ENCODE peak calls at places on chromosomes 7 and 10, in eight cellular contexts. One of them, this sample, is unnamed.
A peak's percentile ranks its signal among the peaks of the same experiment; 100 is the strongest.

GRCh38 chr7:31934551-31934950 is 135.7 kb downstream of the PDE1C start:
- DNase-seq in right lobe of liver: no peak
- DNase-seq in endothelial cell: no peak
- DNase-seq in transverse colon: no peak
- DNase-seq in heart left ventricle: no peak
- DNase-seq in foreskin fibroblast: peak; percentile 9
- DNase-seq in mucosa of descending colon: no peak
- DNase-seq in heart right ventricle: no peak
- DNase-seq in this sample: no peak

GRCh38 chr7:79786187-79786586 is 332.7 kb upstream of the MAGI2 start:
- DNase-seq in right lobe of liver: no peak
- DNase-seq in transverse colon: no peak
- DNase-seq in heart right ventricle: no peak
- DNase-seq in foreskin fibroblast: peak; percentile 17
- DNase-seq in endothelial cell: no peak
- DNase-seq in mucosa of descending colon: no peak
- DNase-seq in heart left ventricle: no peak
- DNase-seq in this sample: no peak

GRCh38 chr10:122302315-122302714 is 31.2 kb downstream of the BTBD16 start:
- DNase-seq in heart right ventricle: no peak
- DNase-seq in right lobe of liver: no peak
- DNase-seq in endothelial cell: no peak
- DNase-seq in transverse colon: no peak
- DNase-seq in mucosa of descending colon: no peak
- DNase-seq in heart left ventricle: no peak
- DNase-seq in foreskin fibroblast: no peak
- DNase-seq in this sample: no peak

GRCh38 chr7:23654508-23654907 is 25.5 kb upstream of the FAM221A start:
- DNase-seq in mucosa of descending colon: no peak
- DNase-seq in right lobe of liver: no peak
- DNase-seq in foreskin fibroblast: peak; percentile 56
- DNase-seq in endothelial cell: no peak
- DNase-seq in heart left ventricle: no peak
- DNase-seq in transverse colon: peak; percentile 28
- DNase-seq in heart right ventricle: no peak
- DNase-seq in this sample: peak; percentile 25

GRCh38 chr10:102540023-102540422 is 36.3 kb downstream of the SUFU start:
- DNase-seq in heart left ventricle: no peak
- DNase-seq in foreskin fibroblast: peak; percentile 64
- DNase-seq in transverse colon: no peak
- DNase-seq in endothelial cell: no peak
- DNase-seq in heart right ventricle: no peak
- DNase-seq in right lobe of liver: no peak
- DNase-seq in mucosa of descending colon: no peak
- DNase-seq in this sample: peak; percentile 20

GRCh38 chr10:32367793-32368453 is 21.0 kb upstream of the EPC1 start:
- DNase-seq in transverse colon: peak; percentile 84
- DNase-seq in endothelial cell: peak; percentile 61
- DNase-seq in right lobe of liver: no peak
- DNase-seq in heart left ventricle: peak; percentile 76
- DNase-seq in foreskin fibroblast: peak; percentile 82
- DNase-seq in mucosa of descending colon: peak; percentile 66
- DNase-seq in heart right ventricle: peak; percentile 84
- DNase-seq in this sample: peak; percentile 77

GRCh38 chr10:14822879-14823755 is 14.7 kb downstream of the CDNF start:
- DNase-seq in heart left ventricle: no peak
- DNase-seq in right lobe of liver: no peak
- DNase-seq in heart right ventricle: peak; percentile 23
- DNase-seq in transverse colon: peak; percentile 29
- DNase-seq in endothelial cell: peak; percentile 35
- DNase-seq in mucosa of descending colon: no peak
- DNase-seq in foreskin fibroblast: peak; percentile 79
- DNase-seq in this sample: peak; percentile 60

GRCh38 chr10:81367132-81367531 is 507.9 kb upstream of the NRG3 start:
- DNase-seq in transverse colon: no peak
- DNase-seq in endothelial cell: no peak
- DNase-seq in foreskin fibroblast: no peak
- DNase-seq in right lobe of liver: no peak
- DNase-seq in heart right ventricle: no peak
- DNase-seq in mucosa of descending colon: no peak
- DNase-seq in heart left ventricle: no peak
- DNase-seq in this sample: no peak

GRCh38 chr10:91367558-91367957 is 42.6 kb upstream of the HECTD2 start:
- DNase-seq in heart left ventricle: no peak
- DNase-seq in right lobe of liver: no peak
- DNase-seq in transverse colon: no peak
- DNase-seq in heart right ventricle: no peak
- DNase-seq in endothelial cell: no peak
- DNase-seq in mucosa of descending colon: no peak
- DNase-seq in foreskin fibroblast: no peak
- DNase-seq in this sample: no peak

GRCh38 chr10:47450442-47450841 is 33.5 kb downstream of the ANXA8 start:
- DNase-seq in heart right ventricle: no peak
- DNase-seq in transverse colon: no peak
- DNase-seq in heart left ventricle: no peak
- DNase-seq in mucosa of descending colon: no peak
- DNase-seq in endothelial cell: no peak
- DNase-seq in foreskin fibroblast: no peak
- DNase-seq in right lobe of liver: no peak
- DNase-seq in this sample: no peak

GRCh38 chr10:33204049-33204448 is 130.4 kb downstream of the NRP1 start:
- DNase-seq in right lobe of liver: no peak
- DNase-seq in mucosa of descending colon: no peak
- DNase-seq in heart left ventricle: no peak
- DNase-seq in heart right ventricle: no peak
- DNase-seq in endothelial cell: no peak
- DNase-seq in transverse colon: no peak
- DNase-seq in foreskin fibroblast: no peak
- DNase-seq in this sample: no peak

GRCh38 chr10:77946084-77946483 is 19.5 kb upstream of the DLG5 start:
- DNase-seq in transverse colon: no peak
- DNase-seq in heart right ventricle: no peak
- DNase-seq in mucosa of descending colon: no peak
- DNase-seq in right lobe of liver: no peak
- DNase-seq in foreskin fibroblast: peak; percentile 49
- DNase-seq in heart left ventricle: no peak
- DNase-seq in endothelial cell: no peak
- DNase-seq in this sample: peak; percentile 62

GRCh38 chr7:25862254-25862992 is 289.6 kb upstream of the NFE2L3 start:
- DNase-seq in right lobe of liver: peak; percentile 77
- DNase-seq in foreskin fibroblast: peak; percentile 100
- DNase-seq in endothelial cell: peak; percentile 99
- DNase-seq in transverse colon: peak; percentile 99
- DNase-seq in mucosa of descending colon: peak; percentile 99
- DNase-seq in heart right ventricle: peak; percentile 78
- DNase-seq in heart left ventricle: peak; percentile 80
- DNase-seq in this sample: peak; percentile 96

GRCh38 chr10:49005270-49005669 is 65.6 kb upstream of the LRRC18 start:
- DNase-seq in endothelial cell: no peak
- DNase-seq in right lobe of liver: peak; percentile 71
- DNase-seq in transverse colon: no peak
- DNase-seq in heart left ventricle: no peak
- DNase-seq in foreskin fibroblast: no peak
- DNase-seq in heart right ventricle: no peak
- DNase-seq in mucosa of descending colon: no peak
- DNase-seq in this sample: no peak

GRCh38 chr7:122412441-122412840 is 107.9 kb upstream of the FEZF1 start:
- DNase-seq in right lobe of liver: no peak
- DNase-seq in heart left ventricle: no peak
- DNase-seq in mucosa of descending colon: no peak
- DNase-seq in heart right ventricle: no peak
- DNase-seq in transverse colon: no peak
- DNase-seq in foreskin fibroblast: no peak
- DNase-seq in endothelial cell: no peak
- DNase-seq in this sample: no peak

GRCh38 chr7:21256310-21256877 is 171.5 kb upstream of the SP4 start:
- DNase-seq in transverse colon: no peak
- DNase-seq in endothelial cell: peak; percentile 16
- DNase-seq in right lobe of liver: no peak
- DNase-seq in mucosa of descending colon: no peak
- DNase-seq in heart left ventricle: no peak
- DNase-seq in foreskin fibroblast: peak; percentile 52
- DNase-seq in heart right ventricle: no peak
- DNase-seq in this sample: peak; percentile 61

GRCh38 chr7:21253740-21254687 is 173.9 kb upstream of the SP4 start:
- DNase-seq in heart left ventricle: peak; percentile 9
- DNase-seq in heart right ventricle: peak; percentile 10
- DNase-seq in transverse colon: peak; percentile 57
- DNase-seq in mucosa of descending colon: peak; percentile 47
- DNase-seq in endothelial cell: peak; percentile 76
- DNase-seq in right lobe of liver: peak; percentile 51
- DNase-seq in foreskin fibroblast: peak; percentile 13
- DNase-seq in this sample: peak; percentile 69

DNA sequence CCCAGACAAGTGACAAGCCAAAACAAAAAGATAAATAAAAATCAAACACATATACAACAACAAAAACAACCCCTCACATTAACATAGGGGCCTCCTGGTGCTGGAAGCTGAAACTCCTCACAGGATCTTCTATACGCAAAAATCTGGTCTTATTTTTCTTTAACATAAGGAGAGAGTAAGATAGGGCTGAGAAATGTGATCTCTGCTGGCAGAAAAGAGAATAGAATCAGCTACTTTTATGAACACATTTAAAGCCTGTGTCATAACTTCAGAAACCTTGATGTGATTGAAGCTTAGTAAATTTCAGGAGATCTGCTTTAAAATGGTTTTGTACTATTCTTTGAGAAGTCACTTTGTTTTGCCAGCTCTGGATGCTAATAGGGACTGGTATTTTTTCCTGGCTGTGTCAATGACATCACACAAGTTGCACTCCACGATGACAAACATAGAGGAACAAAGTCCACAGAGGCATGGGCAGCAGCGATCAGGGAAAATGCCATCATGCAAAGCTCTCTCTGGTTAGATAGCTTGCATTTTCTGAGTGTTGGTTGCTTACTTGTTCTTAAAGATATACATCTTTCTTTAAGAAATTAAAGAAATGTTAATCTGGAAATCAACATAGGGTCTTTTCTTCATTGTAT is 176.6 kb upstream of the SP4 start:
- DNase-seq in heart left ventricle: no peak
- DNase-seq in mucosa of descending colon: peak; percentile 27
- DNase-seq in foreskin fibroblast: no peak
- DNase-seq in transverse colon: peak; percentile 25
- DNase-seq in endothelial cell: no peak
- DNase-seq in heart right ventricle: no peak
- DNase-seq in right lobe of liver: no peak
- DNase-seq in this sample: no peak
- TF ChIP-seq CTCF in heart left ventricle: no peak
- TF ChIP-seq CTCF in mucosa of descending colon: no peak
- TF ChIP-seq CTCF in foreskin fibroblast: no peak
- TF ChIP-seq CTCF in transverse colon: no peak
- TF ChIP-seq CTCF in endothelial cell: no peak
- TF ChIP-seq CTCF in heart right ventricle: no peak
- TF ChIP-seq CTCF in right lobe of liver: no peak
- TF ChIP-seq CTCF in this sample: peak; percentile 15

GRCh38 chr7:15197359-15197977 is 294.9 kb upstream of the DGKB start:
- DNase-seq in mucosa of descending colon: no peak
- DNase-seq in foreskin fibroblast: peak; percentile 33
- DNase-seq in heart left ventricle: no peak
- DNase-seq in endothelial cell: no peak
- DNase-seq in right lobe of liver: no peak
- DNase-seq in heart right ventricle: no peak
- DNase-seq in transverse colon: no peak
- DNase-seq in this sample: no peak

GRCh38 chr7:15199482-15199881 is 296.9 kb upstream of the DGKB start:
- DNase-seq in mucosa of descending colon: no peak
- DNase-seq in transverse colon: no peak
- DNase-seq in foreskin fibroblast: peak; percentile 38
- DNase-seq in endothelial cell: no peak
- DNase-seq in right lobe of liver: no peak
- DNase-seq in heart left ventricle: no peak
- DNase-seq in heart right ventricle: no peak
- DNase-seq in this sample: no peak
- TF ChIP-seq CTCF in mucosa of descending colon: no peak
- TF ChIP-seq CTCF in transverse colon: no peak
- TF ChIP-seq CTCF in foreskin fibroblast: peak; percentile 25
- TF ChIP-seq CTCF in endothelial cell: peak; percentile 26
- TF ChIP-seq CTCF in right lobe of liver: peak; percentile 39
- TF ChIP-seq CTCF in heart left ventricle: no peak
- TF ChIP-seq CTCF in heart right ventricle: peak; percentile 36
- TF ChIP-seq CTCF in this sample: peak; percentile 10

DNA sequence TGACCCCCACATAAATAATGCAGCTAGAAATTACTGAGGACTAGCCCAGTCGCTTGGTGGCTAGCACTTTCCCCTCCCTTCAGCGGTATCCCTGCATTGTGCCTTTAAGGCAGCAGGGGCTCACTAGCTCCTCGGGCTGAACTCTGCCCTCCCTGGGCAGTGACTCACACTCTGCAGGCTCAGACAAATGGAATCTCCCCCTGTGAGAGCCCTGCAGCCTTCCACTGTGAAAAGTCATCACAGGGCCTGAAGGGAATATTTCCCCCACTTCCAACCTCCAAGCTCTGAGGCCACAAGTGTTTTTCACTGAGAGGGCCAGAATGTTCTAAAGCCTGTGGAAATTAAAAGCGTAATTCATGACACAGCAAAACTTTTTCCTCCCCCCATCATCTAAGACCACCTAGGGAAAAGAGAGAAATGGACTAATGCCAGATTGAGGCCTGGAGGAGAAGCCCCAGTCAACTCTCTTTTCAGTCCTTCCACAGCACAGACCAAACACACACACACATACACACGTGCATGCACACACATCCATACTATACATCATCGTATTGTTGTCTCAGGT is 93.6 kb upstream of the COL1A2 start:
- DNase-seq in foreskin fibroblast: peak; percentile 99
- DNase-seq in endothelial cell: peak; percentile 26
- DNase-seq in heart right ventricle: peak; percentile 65
- DNase-seq in right lobe of liver: no peak
- DNase-seq in heart left ventricle: peak; percentile 76
- DNase-seq in transverse colon: peak; percentile 52
- DNase-seq in mucosa of descending colon: peak; percentile 34
- DNase-seq in this sample: peak; percentile 92
- TF ChIP-seq CTCF in foreskin fibroblast: peak; percentile 18
- TF ChIP-seq CTCF in endothelial cell: no peak
- TF ChIP-seq CTCF in heart right ventricle: peak; percentile 3
- TF ChIP-seq CTCF in right lobe of liver: no peak
- TF ChIP-seq CTCF in heart left ventricle: no peak
- TF ChIP-seq CTCF in transverse colon: peak; percentile 11
- TF ChIP-seq CTCF in mucosa of descending colon: no peak
- TF ChIP-seq CTCF in this sample: no peak

GRCh38 chr10:103555321-103555649 is 61.8 kb downstream of the NEURL1 start:
- DNase-seq in mucosa of descending colon: no peak
- DNase-seq in endothelial cell: no peak
- DNase-seq in heart left ventricle: no peak
- DNase-seq in foreskin fibroblast: no peak
- DNase-seq in transverse colon: no peak
- DNase-seq in heart right ventricle: no peak
- DNase-seq in right lobe of liver: no peak
- DNase-seq in this sample: no peak
- TF ChIP-seq CTCF in mucosa of descending colon: no peak
- TF ChIP-seq CTCF in endothelial cell: no peak
- TF ChIP-seq CTCF in heart left ventricle: no peak
- TF ChIP-seq CTCF in foreskin fibroblast: no peak
- TF ChIP-seq CTCF in transverse colon: no peak
- TF ChIP-seq CTCF in heart right ventricle: no peak
- TF ChIP-seq CTCF in right lobe of liver: no peak
- TF ChIP-seq CTCF in this sample: no peak

GRCh38 chr7:73827568-73828106 is 3.2 kb upstream of the CLDN4 start:
- DNase-seq in heart right ventricle: no peak
- DNase-seq in endothelial cell: no peak
- DNase-seq in mucosa of descending colon: peak; percentile 87
- DNase-seq in right lobe of liver: no peak
- DNase-seq in transverse colon: peak; percentile 91
- DNase-seq in foreskin fibroblast: no peak
- DNase-seq in heart left ventricle: peak; percentile 47
- DNase-seq in this sample: peak; percentile 81
- TF ChIP-seq CTCF in heart right ventricle: no peak
- TF ChIP-seq CTCF in endothelial cell: no peak
- TF ChIP-seq CTCF in mucosa of descending colon: no peak
- TF ChIP-seq CTCF in right lobe of liver: no peak
- TF ChIP-seq CTCF in transverse colon: no peak
- TF ChIP-seq CTCF in foreskin fibroblast: no peak
- TF ChIP-seq CTCF in heart left ventricle: no peak
- TF ChIP-seq CTCF in this sample: no peak

This sample was measured in MCF 10A.